ENCODE peak calls at places on chromosomes 3 and 15, in ten cellular contexts. U is mesenteric fat pad; N is amniotic stem cell; S is GM12878; H is activated CD4-positive, alpha-beta T cell treated with anti-CD3 and anti-CD28 coated beads, Interleukin-2, amount 50 U/mL, for 24 hours; I is NCI-H1092 treated with DMSO at 0.1 percent for 48 hours; X is stimulated activated CD4-positive, alpha-beta T cell treated with anti-CD3 and anti-CD28 coated beads, TNF-alpha, amount 100 ng/mL, for 4 hours; Z is GM10248; D is pons; B is stimulated activated CD8-positive, alpha-beta memory T cell treated with anti-CD3 and anti-CD28 coated beads, Interleukin-7, amount 100 ng/mL, for 4 hours. J is an unnamed sample.

GRCh38 chr15:70815604-70816003 is 38.4 kb downstream of the LARP6 start:
- DNase-seq in I (peak; percentile 74), N (no peak), X (no peak), S (no peak), D (no peak), H (no peak), Z (no peak), B (no peak), U (no peak), J (no peak)

GRCh38 chr3:53748512-53749271 is 97.5 kb downstream of the CHDH start:
- DNase-seq in U (no peak), D (peak; percentile 82), H (no peak), S (peak; percentile 79), N (no peak), Z (peak; percentile 82), B (no peak), I (no peak), X (no peak), J (no peak)

GRCh38 chr3:189457201-189457607 is 174.0 kb upstream of the TP63 start:
- DNase-seq in H (no peak), S (no peak), Z (no peak), U (no peak), I (no peak), D (no peak), N (no peak), X (no peak), B (no peak), J (no peak)

GRCh38 chr3:73540969-73541740 is 83.6 kb downstream of the PDZRN3 start:
- DNase-seq in B (no peak), N (no peak), X (no peak), S (no peak), D (no peak), I (no peak), H (no peak), Z (no peak), U (no peak), J (no peak)

GRCh38 chr3:166575166-166575565 is 737.9 kb upstream of the BCHE start:
- DNase-seq in N (no peak), Z (no peak), S (no peak), B (no peak), D (no peak), U (no peak), X (no peak), H (no peak), I (no peak), J (no peak)

GRCh38 chr3:122406198-122406597 is 9.7 kb downstream of the WDR5B start:
- DNase-seq in S (no peak), B (no peak), I (no peak), X (no peak), U (no peak), H (no peak), D (no peak), N (no peak), Z (no peak), J (no peak)

GRCh38 chr3:108620250-108620649 is 30.7 kb downstream of the DZIP3 start:
- DNase-seq in N (no peak), H (no peak), Z (no peak), B (no peak), I (no peak), X (no peak), S (no peak), D (no peak), U (no peak), J (no peak)

GRCh38 chr3:159928071-159928491 is 60.6 kb upstream of the IL12A start:
- DNase-seq in U (no peak), H (no peak), S (no peak), D (no peak), N (no peak), I (no peak), X (no peak), B (no peak), Z (no peak), J (no peak)

GRCh38 chr3:48708481-48708889 is 8.5 kb downstream of the IP6K2 start:
- DNase-seq in D (no peak), I (no peak), N (no peak), B (no peak), X (no peak), U (no peak), Z (no peak), S (no peak), H (no peak), J (no peak)

GRCh38 chr15:90286678-90287077 is 21.2 kb downstream of the NGRN start:
- DNase-seq in H (no peak), B (no peak), D (no peak), X (peak; percentile 29), I (no peak), U (no peak), Z (peak; percentile 47), N (no peak), S (no peak), J (no peak)

GRCh38 chr3:188687389-188687788 is 484.4 kb upstream of the TPRG1 start:
- DNase-seq in Z (no peak), B (no peak), S (no peak), H (no peak), N (no peak), D (no peak), X (no peak), I (no peak), U (no peak), J (no peak)

GRCh38 chr15:48447657-48448056 is 116.4 kb downstream of the DUT start:
- DNase-seq in U (no peak), H (no peak), Z (no peak), I (no peak), X (no peak), D (no peak), S (no peak), B (no peak), N (peak; percentile 21), J (peak; percentile 39)

GRCh38 chr3:64595253-64595694 is 92.5 kb downstream of the ADAMTS9 start:
- DNase-seq in S (no peak), H (no peak), B (no peak), X (no peak), I (no peak), N (no peak), U (no peak), Z (no peak), D (peak; percentile 56), J (no peak)